ENCODE peak calls at places on chromosomes 3 and 15, in four cellular contexts. K is NCI-H1092 treated with DMSO at 0.1 percent for 48 hours, S is dermis blood vessel endothelial cell, A is left ventricle myocardium inferior. W is an unnamed sample.
A peak's percentile ranks its signal among the peaks of the same experiment; 100 is the strongest.

GRCh38 chr3:101868534-101869464 is 19.5 kb downstream of the NFKBIZ start:
- DNase-seq in K (no peak), S (peak; percentile 75), A (peak; percentile 42), W (no peak)

GRCh38 chr3:73351423-73352071 is 273.2 kb downstream of the PDZRN3 start:
- DNase-seq in K (no peak), S (no peak), A (peak; percentile 52), W (no peak)

GRCh38 chr3:135034881-135035440 is 239.9 kb downstream of the EPHB1 start:
- DNase-seq in K (no peak), S (no peak), A (no peak), W (no peak)

GRCh38 chr3:52552089-52552488 is 15.7 kb downstream of the UQCC5 start:
- DNase-seq in K (no peak), S (no peak), A (no peak), W (no peak)

GRCh38 chr15:99414755-99415731 is 150.7 kb upstream of the MEF2A start:
- DNase-seq in K (no peak), S (no peak), A (no peak), W (no peak)

GRCh38 chr3:94285874-94286273 is 223.0 kb downstream of the NSUN3 start:
- DNase-seq in K (no peak), S (no peak), A (no peak), W (no peak)

GRCh38 chr3:99817047-99817436 is 620 bp upstream of the CMSS1 start:
- DNase-seq in K (no peak), S (no peak), A (no peak), W (no peak)

GRCh38 chr15:39786444-39787056 is 3.9 kb upstream of the FSIP1 start:
- DNase-seq in K (peak; percentile 58), S (peak; percentile 77), A (no peak), W (peak; percentile 86)

GRCh38 chr3:112811150-112811884 is 35.3 kb downstream of the CD200R1L start:
- DNase-seq in K (no peak), S (no peak), A (peak; percentile 30), W (no peak)

GRCh38 chr15:45885801-45886200 is 251.0 kb downstream of the SQOR start:
- DNase-seq in K (no peak), S (no peak), A (no peak), W (no peak)

GRCh38 chr3:169389211-169389924 is 274.1 kb downstream of the MECOM start:
- DNase-seq in K (no peak), S (peak; percentile 81), A (no peak), W (no peak)

GRCh38 chr15:57635300-57635944 is 43.7 kb downstream of the MYZAP start:
- DNase-seq in K (peak; percentile 4), S (peak; percentile 44), A (peak; percentile 47), W (peak; percentile 90)